ENCODE peak calls at places on chromosomes 16 and 17, in four cellular contexts. E is lung, B is OCI-LY7, M is thoracic aorta. N is an unnamed sample.

GRCh38 chr16:49855280-49855821 is 561 bp downstream of the ZNF423 start:
- DNase-seq in M (no peak), E (peak), B (peak), N (peak)

GRCh38 chr16:929674-930073 is 41.1 kb downstream of the LMF1 start:
- DNase-seq in M (no peak), E (no peak), B (no peak), N (no peak)

GRCh38 chr16:66324785-66325184 is 41.7 kb upstream of the CDH5 start:
- DNase-seq in E (no peak), M (no peak), B (peak), N (peak)

GRCh38 chr17:44546711-44547606 is 10.3 kb upstream of the FZD2 start:
- DNase-seq in M (no peak), E (no peak), B (no peak), N (peak)

GRCh38 chr16:4548124-4548523 is 8.0 kb upstream of the C16orf96 start:
- DNase-seq in B (no peak), E (no peak), M (no peak), N (no peak)

GRCh38 chr17:2598166-2598565 is 4.7 kb downstream of the PAFAH1B1 start:
- DNase-seq in E (no peak), B (no peak), M (no peak), N (peak)

GRCh38 chr17:17088104-17088485 is 45.8 kb downstream of the MPRIP start:
- DNase-seq in E (no peak), B (no peak), M (no peak), N (no peak)

GRCh38 chr17:10127819-10128375 is 70.5 kb downstream of the GAS7 start:
- DNase-seq in E (peak), B (no peak), M (peak), N (peak)

GRCh38 chr16:70576431-70577255 is 53.0 kb downstream of the SF3B3 start:
- DNase-seq in E (no peak), M (no peak), B (peak), N (peak)

GRCh38 chr16:84044108-84044488 is 1.5 kb upstream of the SLC38A8 start:
- DNase-seq in M (no peak), E (no peak), B (peak), N (peak)

GRCh38 chr16:89093602-89094251 is at the start of gene ACSF3:
- DNase-seq in B (peak), E (peak), M (no peak), N (peak)
- TF ChIP-seq CTCF in B (no peak), E (no peak), M (no peak), N (no peak)

DNA sequence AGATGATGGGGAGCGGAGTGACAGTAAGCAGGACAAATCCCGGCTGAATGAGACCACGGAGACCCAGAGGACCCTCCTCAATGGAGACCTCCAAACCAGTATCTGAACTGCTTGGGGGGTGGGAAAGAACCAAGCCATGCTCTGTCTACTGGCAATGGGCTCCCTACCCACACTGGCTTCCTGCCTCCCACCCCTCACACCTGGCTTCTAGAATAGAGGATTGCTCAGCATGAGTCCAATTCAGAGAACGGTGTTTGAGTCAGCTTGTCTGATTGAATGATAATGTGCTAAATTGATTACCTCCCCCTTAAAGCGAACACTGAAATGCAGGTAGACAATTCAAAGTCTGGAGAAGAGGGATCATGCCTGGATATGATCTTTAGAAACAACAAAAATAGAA is 5.5 kb downstream of the SSTR2 start:
- DNase-seq in M (no peak), E (no peak), B (no peak), N (no peak)
- TF ChIP-seq CTCF in M (no peak), E (no peak), B (no peak), N (no peak)

DNA sequence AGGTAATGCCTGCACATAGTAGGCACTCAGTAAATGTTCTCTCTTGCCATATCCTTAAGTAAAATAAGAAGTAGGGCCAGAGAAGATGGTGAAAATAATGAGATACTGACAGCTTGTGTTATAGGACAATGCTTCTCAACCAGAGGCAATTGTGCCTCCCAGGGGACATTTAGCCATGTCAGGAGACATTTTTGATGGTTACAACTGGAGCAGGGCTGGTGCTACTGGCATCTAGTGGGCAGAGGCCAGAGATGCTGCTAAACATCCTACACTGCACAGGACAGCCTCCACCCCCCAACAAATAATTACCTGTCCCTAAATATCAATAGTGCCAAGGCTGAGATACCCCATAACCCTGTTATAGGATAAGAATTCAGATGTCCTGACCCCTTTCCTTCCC is 1.7 kb downstream of the RAD51D start:
- DNase-seq in M (no peak), E (no peak), B (peak), N (peak)
- TF ChIP-seq CTCF in M (no peak), E (no peak), B (peak), N (peak)

GRCh38 chr17:78337244-78338109 is 22.4 kb downstream of the SOCS3 start:
- DNase-seq in M (no peak), B (peak), E (no peak), N (peak)
- TF ChIP-seq CTCF in M (no peak), B (no peak), E (no peak), N (no peak)

DNA sequence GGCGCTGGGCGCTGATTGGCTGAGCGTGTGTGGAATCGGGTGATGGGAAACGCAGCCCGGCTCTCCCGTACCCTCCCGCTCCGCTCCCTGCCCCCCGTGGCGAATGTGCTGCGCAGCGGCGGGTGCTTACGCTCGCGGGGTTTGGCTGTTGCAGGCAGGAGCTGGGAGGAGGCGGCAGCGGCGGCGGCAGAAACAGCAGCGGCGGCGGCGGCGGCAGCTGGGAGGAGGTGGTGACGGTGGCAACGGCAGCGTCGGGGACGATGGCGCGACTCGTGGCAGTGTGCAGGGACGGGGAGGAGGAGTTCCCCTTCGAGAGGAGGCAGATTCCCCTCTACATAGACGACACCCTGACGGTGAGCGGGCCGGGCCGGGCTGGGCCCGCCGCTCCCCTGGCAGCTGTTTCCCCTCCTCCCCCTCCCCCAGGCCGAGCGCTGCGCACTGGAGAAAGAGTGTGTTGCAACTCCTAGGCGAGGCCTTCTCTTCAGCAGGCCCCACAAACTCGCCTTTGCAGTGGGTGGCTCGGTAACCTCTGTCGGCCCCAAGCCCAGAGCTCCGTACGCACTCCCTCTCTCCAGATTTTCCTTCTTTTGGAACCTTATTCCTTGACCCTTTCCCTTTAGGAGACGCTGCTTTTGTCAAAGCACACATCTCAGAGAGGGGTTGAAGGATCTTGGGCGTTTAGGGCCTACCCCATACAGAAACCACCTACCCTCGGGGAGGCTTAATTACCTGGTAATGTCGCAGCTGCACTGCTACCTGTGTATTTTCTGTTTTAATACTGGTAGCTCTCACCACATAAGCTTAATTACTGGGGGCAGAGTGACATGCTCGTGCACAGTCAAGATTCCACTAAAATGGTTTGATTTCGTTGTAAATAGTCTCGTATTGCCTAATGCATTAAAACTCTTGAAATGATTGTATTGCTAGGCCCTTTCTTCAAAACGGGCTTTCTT is 1.0 kb downstream of the GGNBP2 start:
- DNase-seq in B (peak), E (peak), M (peak), N (peak)
- TF ChIP-seq CTCF in B (no peak), E (no peak), M (no peak), N (no peak)

DNA sequence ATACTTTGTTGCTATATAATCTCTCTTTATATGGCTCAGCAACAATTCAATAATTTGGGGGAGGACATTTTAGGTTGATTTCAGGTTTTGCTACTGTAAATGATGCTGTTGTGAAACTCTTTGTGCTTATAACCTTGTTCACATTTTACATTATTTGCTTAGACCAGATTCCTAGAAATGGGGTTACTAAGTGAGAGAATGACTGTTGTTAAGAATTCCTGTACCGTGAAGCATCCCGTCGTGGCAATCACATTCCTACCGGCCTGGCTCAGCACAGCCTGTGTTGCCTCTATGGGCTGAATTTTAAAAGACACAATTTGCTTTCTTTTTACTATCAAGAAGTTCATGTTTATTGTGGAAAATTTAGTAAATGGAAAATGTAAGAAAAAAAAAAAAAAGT is 31.4 kb downstream of the B9D1 start:
- DNase-seq in E (no peak), B (no peak), M (no peak), N (peak)
- TF ChIP-seq CTCF in E (no peak), B (no peak), M (no peak), N (no peak)

DNA sequence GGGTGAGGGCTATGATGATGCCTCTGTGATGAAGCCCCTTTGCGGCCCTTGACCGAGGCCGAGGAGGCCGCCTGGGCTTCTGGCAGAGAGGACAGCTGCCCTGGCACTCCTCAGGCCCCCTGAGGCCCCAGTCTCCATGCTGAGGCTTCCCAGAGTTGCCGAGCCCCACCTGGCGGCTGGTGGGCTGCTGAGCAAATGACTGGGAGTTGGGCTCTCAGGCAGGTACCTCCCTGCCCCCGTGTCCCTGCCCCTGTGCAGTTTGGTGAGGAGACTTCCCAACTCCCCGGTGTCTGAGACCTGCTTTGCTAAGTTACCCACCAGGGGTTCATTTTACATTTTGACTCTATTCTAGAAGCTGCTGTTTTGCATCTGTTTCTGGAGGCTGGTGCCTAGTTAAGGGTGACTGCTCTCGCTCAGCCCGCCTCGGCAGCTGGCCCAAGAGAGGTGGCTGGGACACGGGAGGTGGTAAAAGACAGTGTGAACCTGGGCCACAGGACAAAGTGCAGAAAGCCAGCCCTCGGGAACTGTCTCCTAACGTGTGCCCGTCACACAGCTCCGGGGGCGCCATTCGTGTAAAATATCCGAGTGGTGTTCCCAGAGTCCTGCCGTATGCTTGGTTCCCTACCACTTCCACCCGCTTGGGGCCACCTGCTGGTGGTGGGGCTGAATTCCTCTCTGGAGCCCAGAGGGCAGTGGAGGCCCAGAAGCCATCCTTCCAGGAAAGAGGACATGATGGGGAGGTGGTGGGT is 134.5 kb downstream of the RAB11FIP4 start:
- DNase-seq in B (peak), E (no peak), M (no peak), N (no peak)
- TF ChIP-seq CTCF in B (peak), E (no peak), M (no peak), N (peak)

DNA sequence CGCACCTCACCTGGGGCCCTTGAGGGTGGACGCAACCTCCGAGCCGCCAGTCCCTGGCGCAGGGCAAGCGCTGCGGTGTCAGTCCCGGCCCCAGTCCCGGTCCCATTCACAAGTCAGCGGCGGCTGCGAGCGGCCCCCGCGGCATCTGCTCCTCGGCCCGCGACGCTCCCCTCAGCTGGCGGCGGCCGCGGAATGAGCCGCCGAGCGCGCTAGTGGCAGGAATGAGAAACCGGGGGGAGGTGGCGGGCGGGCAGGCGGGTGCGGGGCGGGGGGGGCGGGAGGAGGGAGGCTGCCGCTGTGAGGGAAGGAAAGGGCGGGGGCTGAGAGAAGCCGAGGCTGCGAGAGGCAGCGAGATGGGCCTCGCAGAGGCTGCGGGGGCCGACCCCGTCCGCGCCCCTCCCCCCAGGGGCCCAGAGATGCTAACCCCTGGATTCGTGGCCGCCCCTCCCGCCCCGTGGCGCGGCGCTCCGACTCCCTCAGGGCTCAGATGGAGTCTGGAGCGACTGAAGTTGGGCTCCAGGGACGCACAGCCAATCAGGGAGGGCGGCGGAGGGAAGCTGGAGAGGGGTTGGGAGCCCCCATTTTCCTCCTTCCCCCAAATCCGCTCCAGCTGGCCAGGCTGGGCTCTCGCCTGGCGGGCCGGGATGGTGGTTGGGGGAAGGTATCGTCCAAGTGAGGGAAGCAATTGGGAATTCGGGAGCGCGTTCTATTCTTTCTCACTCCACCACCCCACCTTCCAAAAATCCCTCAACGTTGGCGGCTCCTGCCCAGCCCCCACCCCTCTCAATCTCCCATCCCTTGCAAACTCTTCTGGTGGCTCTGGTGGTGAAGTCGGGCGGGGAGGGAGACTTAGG is at the start of gene CDH11:
- DNase-seq in B (no peak), M (no peak), E (peak), N (peak)
- TF ChIP-seq CTCF in B (no peak), M (peak), E (no peak), N (peak)

GRCh38 chr17:77892469-77893143 is 65.9 kb upstream of the TNRC6C start:
- DNase-seq in E (no peak), B (no peak), M (no peak), N (no peak)
- TF ChIP-seq CTCF in E (no peak), B (peak), M (no peak), N (peak)

GRCh38 chr17:67475161-67475887 is 98.2 kb downstream of the PITPNC1 start:
- DNase-seq in B (peak), M (no peak), E (peak), N (peak)

GRCh38 chr17:67477687-67478086 is 100.6 kb downstream of the PITPNC1 start:
- DNase-seq in B (no peak), E (no peak), M (no peak), N (peak)

GRCh38 chr17:67471118-67471517 is 94.0 kb downstream of the PITPNC1 start:
- DNase-seq in M (no peak), E (no peak), B (no peak), N (no peak)

GRCh38 chr17:67476787-67477335 is 99.8 kb downstream of the PITPNC1 start:
- DNase-seq in E (no peak), M (no peak), B (no peak), N (no peak)

DNA sequence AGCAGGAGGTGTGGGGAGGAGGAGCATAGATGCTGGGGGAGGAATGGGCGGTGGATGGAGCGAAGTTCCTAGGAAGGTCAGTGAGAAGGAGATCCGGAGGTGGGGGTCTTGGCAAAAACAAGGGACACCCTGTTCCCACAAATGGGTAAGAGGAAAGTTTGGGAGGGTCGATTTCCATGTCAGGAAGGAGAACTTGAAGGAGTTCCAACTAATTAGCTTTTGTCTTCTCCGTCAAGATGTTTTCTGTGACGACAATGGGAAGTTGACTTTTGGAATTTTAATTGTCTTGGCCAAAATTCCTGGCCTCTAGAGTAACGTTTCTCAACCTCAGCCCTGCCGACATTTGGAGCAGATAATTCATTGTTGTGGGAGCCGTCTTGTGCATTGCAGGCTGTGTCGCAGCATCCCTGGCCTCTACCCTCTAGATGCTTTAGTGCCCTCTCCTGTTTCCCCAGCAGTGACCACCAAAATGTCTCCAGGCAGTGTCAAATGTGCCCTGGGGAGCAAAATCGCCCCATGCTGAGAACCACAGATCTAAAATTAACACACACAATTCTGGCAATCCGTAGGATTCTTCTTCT is 97.1 kb downstream of the PITPNC1 start:
- DNase-seq in B (no peak), M (no peak), E (no peak), N (peak)
- TF ChIP-seq CTCF in B (no peak), M (no peak), E (no peak), N (peak)